ENCODE peak calls at places on chromosome 20, in nine cellular contexts. One of them, this sample, is unnamed.

GRCh38 chr20:20318318-20319161 is 49.4 kb upstream of the INSM1 start:
- DNase-seq in HT-29: no peak
- DNase-seq in iPS-NIHi11: no peak
- DNase-seq in putamen: no peak
- DNase-seq in NCI-H1417: peak; percentile 68
- DNase-seq in H1: no peak
- DNase-seq in effector CD4-positive, alpha-beta T cell: no peak
- DNase-seq in A549: no peak
- DNase-seq in nucleus accumbens: no peak
- DNase-seq in this sample: no peak

GRCh38 chr20:56513096-56513806 is 11.3 kb upstream of the FAM209A start:
- DNase-seq in HT-29: no peak
- DNase-seq in iPS-NIHi11: no peak
- DNase-seq in putamen: no peak
- DNase-seq in NCI-H1417: no peak
- DNase-seq in H1: no peak
- DNase-seq in effector CD4-positive, alpha-beta T cell: no peak
- DNase-seq in A549: no peak
- DNase-seq in nucleus accumbens: no peak
- DNase-seq in this sample: no peak

GRCh38 chr20:10094566-10095173 is 59.9 kb downstream of the ANKEF1 start:
- DNase-seq in HT-29: no peak
- DNase-seq in iPS-NIHi11: no peak
- DNase-seq in putamen: no peak
- DNase-seq in NCI-H1417: no peak
- DNase-seq in H1: no peak
- DNase-seq in effector CD4-positive, alpha-beta T cell: no peak
- DNase-seq in A549: peak; percentile 32
- DNase-seq in nucleus accumbens: no peak
- DNase-seq in this sample: no peak

GRCh38 chr20:56773731-56774130 is 144.6 kb downstream of the TFAP2C start:
- DNase-seq in HT-29: no peak
- DNase-seq in iPS-NIHi11: no peak
- DNase-seq in putamen: no peak
- DNase-seq in NCI-H1417: no peak
- DNase-seq in H1: no peak
- DNase-seq in effector CD4-positive, alpha-beta T cell: no peak
- DNase-seq in A549: no peak
- DNase-seq in nucleus accumbens: no peak
- DNase-seq in this sample: no peak

GRCh38 chr20:4156411-4156810 is 141.1 kb upstream of the RNF24 start:
- DNase-seq in HT-29: peak; percentile 65
- DNase-seq in iPS-NIHi11: no peak
- DNase-seq in putamen: no peak
- DNase-seq in NCI-H1417: no peak
- DNase-seq in H1: no peak
- DNase-seq in effector CD4-positive, alpha-beta T cell: no peak
- DNase-seq in A549: no peak
- DNase-seq in nucleus accumbens: no peak
- DNase-seq in this sample: peak; percentile 72

GRCh38 chr20:47413189-47413588 is 56.7 kb upstream of the ZMYND8 start:
- DNase-seq in HT-29: no peak
- DNase-seq in iPS-NIHi11: no peak
- DNase-seq in putamen: no peak
- DNase-seq in NCI-H1417: no peak
- DNase-seq in H1: no peak
- DNase-seq in effector CD4-positive, alpha-beta T cell: no peak
- DNase-seq in A549: no peak
- DNase-seq in nucleus accumbens: no peak
- DNase-seq in this sample: no peak

GRCh38 chr20:13554706-13555105 is 84.0 kb downstream of the TASP1 start:
- DNase-seq in HT-29: no peak
- DNase-seq in iPS-NIHi11: no peak
- DNase-seq in putamen: no peak
- DNase-seq in NCI-H1417: no peak
- DNase-seq in H1: no peak
- DNase-seq in effector CD4-positive, alpha-beta T cell: no peak
- DNase-seq in A549: peak; percentile 17
- DNase-seq in nucleus accumbens: no peak
- DNase-seq in this sample: no peak

GRCh38 chr20:45399018-45399417 is 9.1 kb upstream of the DBNDD2 start:
- DNase-seq in HT-29: no peak
- DNase-seq in iPS-NIHi11: no peak
- DNase-seq in putamen: no peak
- DNase-seq in NCI-H1417: no peak
- DNase-seq in H1: no peak
- DNase-seq in effector CD4-positive, alpha-beta T cell: no peak
- DNase-seq in A549: no peak
- DNase-seq in nucleus accumbens: no peak
- DNase-seq in this sample: no peak

GRCh38 chr20:57594092-57594911 is 25.9 kb downstream of the ZBP1 start:
- DNase-seq in HT-29: peak; percentile 59
- DNase-seq in iPS-NIHi11: peak; percentile 89
- DNase-seq in putamen: no peak
- DNase-seq in NCI-H1417: peak; percentile 29
- DNase-seq in H1: peak; percentile 31
- DNase-seq in effector CD4-positive, alpha-beta T cell: peak; percentile 55
- DNase-seq in A549: peak; percentile 46
- DNase-seq in nucleus accumbens: peak; percentile 35
- DNase-seq in this sample: no peak

GRCh38 chr20:38805958-38806854 is 709 bp downstream of the PPP1R16B start:
- DNase-seq in HT-29: no peak
- DNase-seq in iPS-NIHi11: peak; percentile 42
- DNase-seq in putamen: no peak
- DNase-seq in NCI-H1417: peak; percentile 28
- DNase-seq in H1: no peak
- DNase-seq in effector CD4-positive, alpha-beta T cell: peak; percentile 38
- DNase-seq in A549: no peak
- DNase-seq in nucleus accumbens: no peak
- DNase-seq in this sample: no peak

GRCh38 chr20:61499859-61500258 is 247.8 kb downstream of the CDH4 start:
- DNase-seq in HT-29: peak; percentile 13
- DNase-seq in iPS-NIHi11: no peak
- DNase-seq in putamen: peak; percentile 43
- DNase-seq in NCI-H1417: no peak
- DNase-seq in H1: no peak
- DNase-seq in effector CD4-positive, alpha-beta T cell: no peak
- DNase-seq in A549: peak; percentile 27
- DNase-seq in nucleus accumbens: peak; percentile 29
- DNase-seq in this sample: peak; percentile 59

GRCh38 chr20:18388860-18389259 is 78.0 kb downstream of the DZANK1 start:
- DNase-seq in HT-29: peak; percentile 51
- DNase-seq in iPS-NIHi11: no peak
- DNase-seq in putamen: no peak
- DNase-seq in NCI-H1417: no peak
- DNase-seq in H1: no peak
- DNase-seq in effector CD4-positive, alpha-beta T cell: no peak
- DNase-seq in A549: peak; percentile 45
- DNase-seq in nucleus accumbens: no peak
- DNase-seq in this sample: no peak

GRCh38 chr20:7497985-7498384 is 442.3 kb downstream of the HAO1 start:
- DNase-seq in HT-29: no peak
- DNase-seq in iPS-NIHi11: no peak
- DNase-seq in putamen: no peak
- DNase-seq in NCI-H1417: no peak
- DNase-seq in H1: no peak
- DNase-seq in effector CD4-positive, alpha-beta T cell: no peak
- DNase-seq in A549: peak; percentile 61
- DNase-seq in nucleus accumbens: no peak
- DNase-seq in this sample: no peak

GRCh38 chr20:37395411-37395800 is 49.5 kb downstream of the SRC start:
- DNase-seq in HT-29: no peak
- DNase-seq in iPS-NIHi11: no peak
- DNase-seq in putamen: no peak
- DNase-seq in NCI-H1417: no peak
- DNase-seq in H1: no peak
- DNase-seq in effector CD4-positive, alpha-beta T cell: no peak
- DNase-seq in A549: no peak
- DNase-seq in nucleus accumbens: no peak
- DNase-seq in this sample: no peak

GRCh38 chr20:40683221-40683893 is 5.7 kb downstream of the MAFB start:
- DNase-seq in HT-29: no peak
- DNase-seq in iPS-NIHi11: no peak
- DNase-seq in putamen: no peak
- DNase-seq in NCI-H1417: no peak
- DNase-seq in H1: no peak
- DNase-seq in effector CD4-positive, alpha-beta T cell: no peak
- DNase-seq in A549: no peak
- DNase-seq in nucleus accumbens: no peak
- DNase-seq in this sample: peak; percentile 88

GRCh38 chr20:3652217-3652616 is 11.0 kb downstream of the GFRA4 start:
- DNase-seq in HT-29: no peak
- DNase-seq in iPS-NIHi11: no peak
- DNase-seq in putamen: no peak
- DNase-seq in NCI-H1417: peak; percentile 84
- DNase-seq in H1: no peak
- DNase-seq in effector CD4-positive, alpha-beta T cell: no peak
- DNase-seq in A549: no peak
- DNase-seq in nucleus accumbens: no peak
- DNase-seq in this sample: peak; percentile 52

GRCh38 chr20:10671221-10671849 is 2.5 kb downstream of the JAG1 start:
- DNase-seq in HT-29: peak; percentile 92
- DNase-seq in iPS-NIHi11: peak; percentile 63
- DNase-seq in putamen: no peak
- DNase-seq in NCI-H1417: no peak
- DNase-seq in H1: no peak
- DNase-seq in effector CD4-positive, alpha-beta T cell: no peak
- DNase-seq in A549: peak; percentile 94
- DNase-seq in nucleus accumbens: peak; percentile 47
- DNase-seq in this sample: peak; percentile 93

GRCh38 chr20:2353231-2353630 is 27.5 kb upstream of the TGM6 start:
- DNase-seq in HT-29: no peak
- DNase-seq in iPS-NIHi11: no peak
- DNase-seq in putamen: no peak
- DNase-seq in NCI-H1417: no peak
- DNase-seq in H1: no peak
- DNase-seq in effector CD4-positive, alpha-beta T cell: no peak
- DNase-seq in A549: no peak
- DNase-seq in nucleus accumbens: no peak
- DNase-seq in this sample: no peak

GRCh38 chr20:35360033-35360432 is 51.7 kb downstream of the UQCC1 start:
- DNase-seq in HT-29: no peak
- DNase-seq in iPS-NIHi11: no peak
- DNase-seq in putamen: no peak
- DNase-seq in NCI-H1417: no peak
- DNase-seq in H1: no peak
- DNase-seq in effector CD4-positive, alpha-beta T cell: no peak
- DNase-seq in A549: no peak
- DNase-seq in nucleus accumbens: no peak
- DNase-seq in this sample: no peak

GRCh38 chr20:62292115-62292514 is 10.7 kb upstream of the ADRM1 start:
- DNase-seq in HT-29: no peak
- DNase-seq in iPS-NIHi11: no peak
- DNase-seq in putamen: no peak
- DNase-seq in NCI-H1417: no peak
- DNase-seq in H1: no peak
- DNase-seq in effector CD4-positive, alpha-beta T cell: no peak
- DNase-seq in A549: no peak
- DNase-seq in nucleus accumbens: no peak
- DNase-seq in this sample: no peak

GRCh38 chr20:62860924-62861691 is 514 bp downstream of the TCFL5 start:
- DNase-seq in HT-29: no peak
- DNase-seq in iPS-NIHi11: peak; percentile 49
- DNase-seq in putamen: no peak
- DNase-seq in NCI-H1417: peak; percentile 22
- DNase-seq in H1: no peak
- DNase-seq in effector CD4-positive, alpha-beta T cell: peak; percentile 40
- DNase-seq in A549: peak; percentile 29
- DNase-seq in nucleus accumbens: no peak
- DNase-seq in this sample: peak; percentile 85

GRCh38 chr20:5434116-5434515 is 117.4 kb upstream of the PROKR2 start:
- DNase-seq in HT-29: no peak
- DNase-seq in iPS-NIHi11: no peak
- DNase-seq in putamen: no peak
- DNase-seq in NCI-H1417: no peak
- DNase-seq in H1: no peak
- DNase-seq in effector CD4-positive, alpha-beta T cell: no peak
- DNase-seq in A549: no peak
- DNase-seq in nucleus accumbens: no peak
- DNase-seq in this sample: no peak

This sample was measured in posterior vena cava.